ENCODE peak calls at places on chromosome 22, in nine cellular contexts. Y, H, F, V, E, N, K, A and U are unnamed samples.

GRCh38 chr22:28435960-28436359 is 243.7 kb downstream of the TTC28 start:
- DNase-seq in E (no peak), Y (no peak), V (no peak), F (no peak), N (no peak), H (no peak), A (peak; percentile 67), K (no peak), U (no peak)

GRCh38 chr22:24894220-24894975 is 52.1 kb downstream of the LHFPL7 start:
- DNase-seq in E (peak; percentile 90), Y (peak; percentile 75), H (peak; percentile 81), A (peak; percentile 96), F (no peak), V (no peak), N (peak; percentile 84), K (peak; percentile 91), U (peak; percentile 80)

GRCh38 chr22:49740242-49740641 is 87.4 kb downstream of the BRD1 start:
- DNase-seq in K (no peak), F (no peak), A (no peak), H (no peak), Y (no peak), E (no peak), V (no peak), N (no peak), U (no peak)

GRCh38 chr22:42383287-42383686 is 48.9 kb downstream of the NFAM1 start:
- DNase-seq in Y (no peak), K (no peak), V (no peak), N (no peak), A (no peak), E (no peak), F (no peak), H (peak; percentile 50), U (no peak)

GRCh38 chr22:47116426-47117341 is 354.2 kb downstream of the TBC1D22A start:
- DNase-seq in F (no peak), Y (no peak), N (no peak), E (peak; percentile 56), V (no peak), A (no peak), K (no peak), H (peak; percentile 84), U (no peak)

GRCh38 chr22:49935561-49935960 is 17.1 kb downstream of the CRELD2 start:
- DNase-seq in V (no peak), H (no peak), F (no peak), N (no peak), E (no peak), K (no peak), Y (no peak), A (no peak), U (no peak)

GRCh38 chr22:17878970-17879369 is 104.7 kb upstream of the BID start:
- DNase-seq in V (no peak), N (no peak), K (no peak), H (no peak), A (no peak), E (no peak), F (no peak), Y (peak; percentile 76), U (no peak)

GRCh38 chr22:25237503-25237902 is 18.1 kb downstream of the CRYBB2 start:
- DNase-seq in K (no peak), H (no peak), E (no peak), Y (no peak), F (no peak), A (no peak), N (no peak), V (peak; percentile 35), U (no peak)

GRCh38 chr22:50115693-50116092 is 25.9 kb downstream of the MOV10L1 start:
- DNase-seq in H (no peak), N (no peak), A (no peak), K (peak; percentile 60), F (no peak), V (no peak), Y (peak; percentile 87), E (no peak), U (no peak)

DNA sequence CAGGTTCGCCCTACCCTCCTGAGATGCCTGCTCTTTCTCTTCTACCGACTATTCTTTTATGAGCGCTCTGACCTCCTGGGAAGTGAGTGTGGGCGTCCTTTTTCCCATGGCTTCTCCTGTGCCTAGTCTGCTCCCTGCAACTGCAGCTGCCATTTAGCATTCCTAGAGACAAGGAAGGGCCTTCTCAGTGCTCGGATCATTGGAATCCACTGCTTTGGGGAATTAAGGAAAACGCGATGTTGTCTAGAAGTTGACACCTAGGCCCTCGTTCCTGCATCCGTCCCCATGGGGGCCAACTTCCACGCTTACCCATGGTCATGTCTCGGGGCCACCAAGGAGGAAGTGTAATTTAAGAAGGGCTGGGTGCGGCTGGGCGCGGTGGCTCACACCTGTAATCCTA is 95.4 kb downstream of the BCR start:
- DNase-seq in E (no peak), K (no peak), F (no peak), Y (no peak), A (no peak), N (no peak), V (no peak), H (no peak), U (no peak)
- TF ChIP-seq CTCF in E (no peak), K (no peak), F (no peak), Y (no peak), A (no peak), N (no peak), V (no peak), H (no peak), U (no peak)

GRCh38 chr22:48624401-48624800 is 1203.3 kb downstream of the BRD1 start:
- DNase-seq in K (no peak), V (no peak), F (no peak), H (no peak), N (no peak), A (no peak), E (no peak), Y (no peak), U (no peak)
- TF ChIP-seq CTCF in K (no peak), V (no peak), F (no peak), H (no peak), N (no peak), A (no peak), E (no peak), Y (no peak), U (no peak)

GRCh38 chr22:19496324-19496630 is 16.6 kb downstream of the CDC45 start:
- DNase-seq in E (no peak), Y (no peak), F (no peak), A (no peak), H (no peak), K (no peak), N (no peak), V (no peak), U (no peak)

GRCh38 chr22:19494001-19494560 is 14.4 kb downstream of the CDC45 start:
- DNase-seq in Y (no peak), F (no peak), K (no peak), N (no peak), V (no peak), E (no peak), A (no peak), H (no peak), U (no peak)

GRCh38 chr22:19497245-19497644 is 17.5 kb downstream of the CDC45 start:
- DNase-seq in V (no peak), A (peak; percentile 93), K (peak; percentile 28), N (no peak), H (no peak), F (no peak), Y (peak; percentile 81), E (no peak), U (no peak)

GRCh38 chr22:19494676-19495173 is 15.0 kb downstream of the CDC45 start:
- DNase-seq in K (no peak), E (no peak), N (no peak), A (no peak), V (no peak), Y (no peak), H (no peak), F (no peak), U (no peak)

DNA sequence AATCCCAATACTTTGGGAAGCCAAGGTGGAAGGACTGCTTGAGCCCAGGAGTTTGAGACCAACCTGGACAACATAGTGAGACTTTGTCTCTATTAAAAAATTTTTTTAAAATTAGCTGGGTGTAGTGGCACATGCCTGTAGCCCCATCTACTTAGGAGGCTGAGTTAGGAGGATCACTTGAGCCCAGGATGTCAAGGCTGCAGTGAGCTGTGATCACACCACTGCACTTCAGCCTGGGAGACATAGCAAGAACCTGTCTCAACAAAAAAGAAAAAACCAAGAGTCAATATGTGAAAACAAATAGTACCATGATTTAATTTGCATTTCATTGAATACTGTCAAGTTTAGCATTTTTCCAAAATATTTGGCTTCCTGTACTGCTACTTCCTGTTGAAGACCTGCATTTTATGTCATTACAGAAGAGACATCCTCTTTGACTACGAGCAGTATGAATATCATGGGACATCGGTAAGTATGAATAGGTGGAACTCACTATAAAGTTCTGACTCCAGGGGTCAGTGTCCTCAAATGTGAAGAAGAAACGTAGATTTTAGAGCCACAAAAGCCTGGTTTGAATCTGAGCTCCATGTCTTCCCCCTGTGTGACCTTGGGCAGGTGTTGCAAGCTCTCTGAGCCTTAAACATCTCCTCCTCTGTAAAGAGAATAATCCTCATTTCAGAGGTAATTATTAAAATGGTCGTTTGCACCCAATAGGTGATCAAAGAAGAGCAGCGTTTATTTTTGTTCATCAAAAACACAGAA is 16.0 kb downstream of the CDC45 start:
- DNase-seq in Y (peak; percentile 68), F (no peak), K (no peak), N (no peak), V (no peak), E (no peak), A (peak; percentile 55), H (no peak), U (no peak)
- TF ChIP-seq CTCF in Y (peak; percentile 17), F (no peak), K (no peak), N (peak; percentile 56), V (no peak), E (peak; percentile 30), A (peak; percentile 39), H (no peak), U (peak; percentile 49)

GRCh38 chr22:22171357-22172218 is 73.0 kb upstream of the VPREB1 start:
- DNase-seq in E (no peak), N (no peak), H (no peak), Y (peak; percentile 10), V (peak; percentile 64), K (no peak), A (peak; percentile 17), F (no peak), U (no peak)
- TF ChIP-seq CTCF in E (no peak), N (no peak), H (no peak), Y (no peak), V (peak; percentile 39), K (no peak), A (peak; percentile 51), F (peak; percentile 36), U (peak; percentile 31)

DNA sequence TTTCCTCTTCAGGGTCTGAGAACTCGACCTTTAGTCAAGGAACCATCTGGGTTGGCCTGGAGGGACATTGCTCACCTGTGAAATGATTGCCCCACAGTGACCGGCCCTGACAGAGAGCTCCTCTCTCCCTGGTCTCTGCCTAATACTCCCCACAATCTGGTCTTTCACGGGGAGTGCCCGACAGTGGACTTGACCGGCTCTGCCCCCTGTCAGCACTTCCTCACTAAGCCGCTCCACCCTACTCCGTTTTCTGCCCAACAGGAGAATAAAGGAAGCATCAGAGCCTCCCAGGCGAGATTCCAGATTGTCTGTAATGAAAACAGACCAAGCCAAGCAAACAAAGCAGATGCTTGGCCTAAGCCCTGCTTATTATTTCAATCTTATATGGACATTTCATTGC is 87.8 kb downstream of the FBXO7 start:
- DNase-seq in N (no peak), F (no peak), Y (peak; percentile 46), A (no peak), H (no peak), E (no peak), K (no peak), V (no peak), U (no peak)
- TF ChIP-seq CTCF in N (no peak), F (no peak), Y (no peak), A (no peak), H (no peak), E (no peak), K (no peak), V (no peak), U (no peak)

GRCh38 chr22:19903031-19903430 is 38.5 kb upstream of the COMT start:
- DNase-seq in Y (no peak), E (no peak), V (no peak), F (no peak), N (no peak), H (no peak), K (no peak), A (no peak), U (no peak)
- TF ChIP-seq CTCF in Y (no peak), E (no peak), V (no peak), F (no peak), N (no peak), H (no peak), K (no peak), A (no peak), U (no peak)